ENCODE peak calls at places on chromosomes 11 and 22, in four cellular contexts. One of them, this sample, is unnamed.
A peak's percentile ranks its signal among the peaks of the same experiment; 100 is the strongest.

GRCh38 chr11:11816511-11817319 is 25.1 kb upstream of the USP47 start:
- DNase-seq in GM12878: no peak
- DNase-seq in H1: no peak
- DNase-seq in K562: no peak
- DNase-seq in this sample: no peak

GRCh38 chr11:92480519-92480918 is 255.9 kb downstream of the FAT3 start:
- DNase-seq in H1: no peak
- DNase-seq in K562: no peak
- DNase-seq in GM12878: no peak
- DNase-seq in this sample: no peak

GRCh38 chr22:39917091-39917703 is 16.3 kb downstream of the GRAP2 start:
- DNase-seq in K562: no peak
- DNase-seq in H1: no peak
- DNase-seq in GM12878: no peak
- DNase-seq in this sample: no peak

GRCh38 chr22:48161354-48161753 is 1398.9 kb downstream of the TBC1D22A start:
- DNase-seq in K562: no peak
- DNase-seq in GM12878: no peak
- DNase-seq in H1: no peak
- DNase-seq in this sample: no peak

GRCh38 chr22:22903355-22903777 is 15.8 kb downstream of the IGLL5 start:
- DNase-seq in GM12878: no peak
- DNase-seq in H1: no peak
- DNase-seq in K562: peak; percentile 53
- DNase-seq in this sample: no peak

GRCh38 chr11:11407738-11408084 is 54.7 kb upstream of the CSNK2A3 start:
- DNase-seq in K562: no peak
- DNase-seq in H1: no peak
- DNase-seq in GM12878: no peak
- DNase-seq in this sample: no peak

GRCh38 chr11:15113381-15113780 is 1.3 kb upstream of the INSC start:
- DNase-seq in K562: no peak
- DNase-seq in GM12878: peak; percentile 73
- DNase-seq in H1: no peak
- DNase-seq in this sample: no peak

GRCh38 chr11:46367244-46367915 is 14.1 kb upstream of the MDK start:
- DNase-seq in GM12878: no peak
- DNase-seq in H1: no peak
- DNase-seq in K562: peak; percentile 63
- DNase-seq in this sample: peak; percentile 87

GRCh38 chr22:22600862-22601261 is 41.8 kb upstream of the PRAME start:
- DNase-seq in GM12878: no peak
- DNase-seq in K562: peak; percentile 19
- DNase-seq in H1: no peak
- DNase-seq in this sample: no peak

GRCh38 chr11:117807482-117808272 is 10.7 kb upstream of the DSCAML1 start:
- DNase-seq in GM12878: no peak
- DNase-seq in H1: no peak
- DNase-seq in K562: peak; percentile 78
- DNase-seq in this sample: peak; percentile 79

GRCh38 chr11:125621995-125622394 is 3.0 kb upstream of the CHEK1 start:
- DNase-seq in H1: no peak
- DNase-seq in GM12878: no peak
- DNase-seq in K562: no peak
- DNase-seq in this sample: no peak

GRCh38 chr11:71333473-71333872 is 81.1 kb upstream of the SHANK2 start:
- DNase-seq in K562: no peak
- DNase-seq in GM12878: no peak
- DNase-seq in H1: no peak
- DNase-seq in this sample: no peak

GRCh38 chr11:104165014-104165413 is 1.1 kb upstream of the PDGFD start:
- DNase-seq in GM12878: no peak
- DNase-seq in H1: no peak
- DNase-seq in K562: no peak
- DNase-seq in this sample: no peak

GRCh38 chr11:132095230-132096165 is 725.1 kb downstream of the NTM start:
- DNase-seq in GM12878: no peak
- DNase-seq in H1: no peak
- DNase-seq in K562: no peak
- DNase-seq in this sample: peak; percentile 28

GRCh38 chr11:76120513-76121081 is 85.7 kb downstream of the WNT11 start:
- DNase-seq in GM12878: no peak
- DNase-seq in H1: peak; percentile 15
- DNase-seq in K562: no peak
- DNase-seq in this sample: no peak

GRCh38 chr11:69862331-69862761 is 43.1 kb upstream of the FGF3 start:
- DNase-seq in H1: no peak
- DNase-seq in GM12878: no peak
- DNase-seq in K562: no peak
- DNase-seq in this sample: no peak

GRCh38 chr11:69861901-69862300 is 42.7 kb upstream of the FGF3 start:
- DNase-seq in K562: no peak
- DNase-seq in H1: no peak
- DNase-seq in GM12878: no peak
- DNase-seq in this sample: no peak

GRCh38 chr11:69860244-69860643 is 41.0 kb upstream of the FGF3 start:
- DNase-seq in K562: no peak
- DNase-seq in GM12878: no peak
- DNase-seq in H1: no peak
- DNase-seq in this sample: no peak

GRCh38 chr11:69860796-69861445 is 41.7 kb upstream of the FGF3 start:
- DNase-seq in GM12878: no peak
- DNase-seq in H1: no peak
- DNase-seq in K562: no peak
- DNase-seq in this sample: no peak

DNA sequence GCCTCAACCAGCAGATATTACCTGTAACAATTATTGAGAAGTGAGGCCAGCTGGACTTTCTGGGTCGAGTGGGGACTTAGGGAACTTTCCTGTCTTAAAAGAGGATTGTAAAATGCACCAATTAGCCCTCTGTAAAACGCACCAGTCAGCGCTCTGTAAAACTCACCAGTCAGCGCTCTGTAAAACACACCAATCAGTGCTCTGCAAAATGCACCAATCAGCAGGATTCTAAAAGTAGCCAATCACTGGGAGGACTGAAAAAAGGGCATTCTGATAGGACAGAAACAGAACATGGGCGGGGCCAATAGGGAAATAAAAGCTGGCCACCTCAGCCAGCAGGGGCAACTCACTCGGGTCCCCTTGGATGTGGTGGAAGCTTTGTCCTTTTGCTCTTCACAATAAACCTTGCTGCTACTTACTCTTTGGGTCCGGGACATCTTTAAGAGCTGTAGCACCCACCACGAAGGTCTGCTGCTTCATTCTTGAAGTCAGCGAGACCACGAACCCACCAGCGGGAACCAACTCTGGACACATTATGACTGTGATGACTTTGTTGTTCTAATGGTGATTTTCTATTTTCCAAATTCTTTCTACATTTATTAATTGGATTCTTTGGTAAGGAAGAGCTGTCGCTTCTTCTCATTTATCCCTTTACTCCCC is 40.2 kb upstream of the FGF3 start:
- DNase-seq in K562: no peak
- DNase-seq in H1: no peak
- DNase-seq in GM12878: no peak
- DNase-seq in this sample: no peak
- TF ChIP-seq NRF1 in K562: no peak
- TF ChIP-seq NRF1 in H1: no peak
- TF ChIP-seq NRF1 in GM12878: no peak
- TF ChIP-seq NRF1 in this sample: no peak

GRCh38 chr22:30858976-30859713 is 109.4 kb downstream of the MORC2 start:
- DNase-seq in GM12878: no peak
- DNase-seq in K562: peak; percentile 1
- DNase-seq in H1: no peak
- DNase-seq in this sample: no peak
- TF ChIP-seq NRF1 in GM12878: no peak
- TF ChIP-seq NRF1 in K562: no peak
- TF ChIP-seq NRF1 in H1: no peak
- TF ChIP-seq NRF1 in this sample: no peak

GRCh38 chr11:85089654-85090053 is 537.5 kb downstream of the DLG2 start:
- DNase-seq in GM12878: no peak
- DNase-seq in K562: no peak
- DNase-seq in H1: no peak
- DNase-seq in this sample: no peak

GRCh38 chr11:85086511-85087284 is 540.4 kb downstream of the DLG2 start:
- DNase-seq in H1: no peak
- DNase-seq in K562: no peak
- DNase-seq in GM12878: no peak
- DNase-seq in this sample: no peak

DNA sequence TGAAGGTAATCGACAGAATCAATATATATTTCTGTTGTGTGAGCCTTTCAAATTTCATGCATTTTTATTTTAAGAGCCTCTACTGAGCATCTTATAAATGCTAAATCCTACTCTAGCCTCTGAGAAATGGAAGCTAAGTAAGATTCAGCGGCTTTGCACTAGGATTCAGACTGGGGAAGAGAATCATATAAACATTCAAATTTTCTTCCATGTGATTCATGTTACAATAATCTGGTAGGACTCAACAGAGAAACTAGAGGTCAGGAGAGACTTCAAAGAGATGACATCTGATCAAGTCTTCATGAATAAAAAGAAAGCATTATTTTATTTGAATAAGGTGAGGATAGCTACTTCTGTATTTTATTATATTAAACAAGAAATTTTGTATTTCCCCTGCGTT is 538.9 kb downstream of the DLG2 start:
- DNase-seq in H1: no peak
- DNase-seq in GM12878: no peak
- DNase-seq in K562: no peak
- DNase-seq in this sample: no peak
- TF ChIP-seq NRF1 in H1: no peak
- TF ChIP-seq NRF1 in GM12878: no peak
- TF ChIP-seq NRF1 in K562: no peak
- TF ChIP-seq NRF1 in this sample: no peak

GRCh38 chr11:67433536-67434394 is 3.7 kb downstream of the PTPRCAP start:
- DNase-seq in H1: no peak
- DNase-seq in GM12878: no peak
- DNase-seq in K562: no peak
- DNase-seq in this sample: no peak

GRCh38 chr11:67435031-67435726 is 2.3 kb downstream of the PTPRCAP start:
- DNase-seq in H1: no peak
- DNase-seq in GM12878: no peak
- DNase-seq in K562: no peak
- DNase-seq in this sample: no peak

GRCh38 chr11:67432655-67433349 is 4.5 kb downstream of the RPS6KB2 start:
- DNase-seq in H1: no peak
- DNase-seq in GM12878: no peak
- DNase-seq in K562: no peak
- DNase-seq in this sample: no peak

GRCh38 chr11:67435727-67436458 is 1.6 kb downstream of the PTPRCAP start:
- DNase-seq in GM12878: no peak
- DNase-seq in H1: no peak
- DNase-seq in K562: no peak
- DNase-seq in this sample: no peak

DNA sequence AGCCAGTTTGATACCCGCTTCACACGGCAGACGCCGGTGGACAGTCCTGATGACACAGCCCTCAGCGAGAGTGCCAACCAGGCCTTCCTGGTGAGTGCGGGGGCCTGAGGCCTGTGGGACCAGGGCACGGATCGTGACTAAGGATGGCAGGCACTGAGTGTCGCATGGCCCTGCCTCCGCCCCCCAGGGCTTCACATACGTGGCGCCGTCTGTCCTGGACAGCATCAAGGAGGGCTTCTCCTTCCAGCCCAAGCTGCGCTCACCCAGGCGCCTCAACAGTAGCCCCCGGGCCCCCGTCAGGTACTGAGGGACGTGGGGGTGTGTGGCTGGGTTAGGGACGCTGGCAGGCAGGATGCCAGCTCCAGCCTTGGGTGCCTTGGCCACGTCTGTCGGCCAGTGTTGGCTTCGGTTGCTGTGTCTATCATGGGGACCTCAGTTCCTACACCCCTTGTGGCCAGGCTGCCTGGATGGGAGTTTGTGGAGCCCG is 3.0 kb downstream of the PTPRCAP start:
- DNase-seq in K562: no peak
- DNase-seq in H1: no peak
- DNase-seq in GM12878: no peak
- DNase-seq in this sample: no peak
- TF ChIP-seq NRF1 in K562: no peak
- TF ChIP-seq NRF1 in H1: no peak
- TF ChIP-seq NRF1 in GM12878: no peak
- TF ChIP-seq NRF1 in this sample: no peak

GRCh38 chr11:98621767-98622166 is 399.0 kb upstream of the CNTN5 start:
- DNase-seq in GM12878: no peak
- DNase-seq in H1: no peak
- DNase-seq in K562: no peak
- DNase-seq in this sample: no peak

DNA sequence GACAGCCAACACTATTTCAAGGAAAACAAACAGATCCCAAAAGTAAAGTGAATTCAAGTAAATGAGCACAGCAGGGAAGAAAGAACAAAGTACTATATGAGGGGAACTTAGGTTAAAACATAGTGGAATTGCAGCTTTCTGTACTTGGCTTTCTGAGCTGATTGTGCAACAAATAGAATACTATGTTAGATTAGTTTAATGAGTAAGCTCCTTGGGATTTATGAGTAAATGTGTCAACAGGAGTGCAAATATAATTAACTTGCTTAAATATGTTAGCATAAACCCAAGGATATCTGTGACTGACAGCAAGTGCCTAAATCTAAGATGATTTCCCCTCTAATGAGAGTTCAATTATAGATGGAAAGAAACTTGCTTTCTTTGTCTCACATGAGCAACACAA is 404.5 kb upstream of the CNTN5 start:
- DNase-seq in H1: no peak
- DNase-seq in K562: no peak
- DNase-seq in GM12878: no peak
- DNase-seq in this sample: no peak
- TF ChIP-seq NRF1 in H1: no peak
- TF ChIP-seq NRF1 in K562: no peak
- TF ChIP-seq NRF1 in GM12878: no peak
- TF ChIP-seq NRF1 in this sample: no peak

DNA sequence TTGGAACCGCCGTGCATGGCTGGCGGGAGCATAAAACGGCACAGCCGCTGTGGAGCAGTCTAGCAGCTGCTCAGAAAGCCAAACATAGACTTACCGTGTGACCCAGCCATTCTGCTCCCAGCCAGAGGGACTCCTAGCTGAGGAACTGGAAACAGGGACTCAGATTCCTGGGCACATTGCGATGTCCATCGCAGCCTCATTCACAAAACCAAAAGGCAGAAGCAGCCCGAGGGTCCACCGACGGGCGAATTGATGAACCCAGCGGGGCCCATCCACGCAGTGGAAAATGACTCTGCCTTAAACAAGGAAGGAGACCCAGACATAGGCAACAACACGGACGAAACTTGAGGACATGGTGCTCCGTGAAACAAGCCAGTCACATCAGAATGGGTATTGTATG is 5.7 kb upstream of the MUC5B start:
- DNase-seq in K562: no peak
- DNase-seq in H1: no peak
- DNase-seq in GM12878: no peak
- DNase-seq in this sample: no peak
- TF ChIP-seq NRF1 in K562: no peak
- TF ChIP-seq NRF1 in H1: no peak
- TF ChIP-seq NRF1 in GM12878: no peak
- TF ChIP-seq NRF1 in this sample: no peak

This sample was measured in SK-N-SH.